ENCODE peak calls at places on chromosomes 5 and 9, in five cellular contexts. M, V, B, U and W are unnamed samples.

GRCh38 chr5:61283480-61283879 is 48.6 kb upstream of the ZSWIM6 start:
- DNase-seq in M (no peak), V (no peak), B (no peak), U (no peak), W (no peak)

GRCh38 chr5:14913141-14913540 is 41.6 kb upstream of the ANKH start:
- DNase-seq in M (no peak), V (no peak), B (no peak), U (no peak), W (no peak)

GRCh38 chr9:121322037-121322736 is 47.9 kb downstream of the STOM start:
- DNase-seq in M (no peak), V (no peak), B (no peak), U (peak), W (no peak)

GRCh38 chr5:6634327-6634713 is 1.1 kb downstream of the SRD5A1 start:
- DNase-seq in M (no peak), V (no peak), B (no peak), U (no peak), W (no peak)

GRCh38 chr9:3898371-3899218 is 372.8 kb upstream of the RFX3 start:
- DNase-seq in M (peak), V (no peak), B (no peak), U (no peak), W (no peak)

GRCh38 chr9:27367175-27367798 is 70.3 kb upstream of the EQTN start:
- DNase-seq in M (no peak), V (no peak), B (no peak), U (no peak), W (no peak)

GRCh38 chr5:174943785-174944184 is 219.4 kb downstream of the MSX2 start:
- DNase-seq in M (no peak), V (no peak), B (no peak), U (no peak), W (no peak)

GRCh38 chr5:68000805-68001204 is 214.8 kb upstream of the PIK3R1 start:
- DNase-seq in M (no peak), V (no peak), B (no peak), U (no peak), W (no peak)

GRCh38 chr9:110452227-110452801 is 114.7 kb upstream of the TXNDC8 start:
- DNase-seq in M (no peak), V (no peak), B (no peak), U (no peak), W (no peak)

GRCh38 chr5:42583322-42583721 is 160.1 kb downstream of the GHR start:
- DNase-seq in M (peak), V (peak), B (peak), U (no peak), W (no peak)

GRCh38 chr5:40481226-40481625 is 198.5 kb upstream of the PTGER4 start:
- DNase-seq in M (no peak), V (no peak), B (no peak), U (no peak), W (no peak)

GRCh38 chr5:34487202-34487879 is 168.8 kb upstream of the RAI14 start:
- DNase-seq in M (peak), V (no peak), B (peak), U (peak), W (no peak)

GRCh38 chr9:137433349-137433915 is 7.7 kb downstream of the ENTPD8 start:
- DNase-seq in M (no peak), V (no peak), B (no peak), U (no peak), W (no peak)

GRCh38 chr5:61662670-61663069 is 330.6 kb downstream of the ZSWIM6 start:
- DNase-seq in M (no peak), V (no peak), B (no peak), U (no peak), W (no peak)

GRCh38 chr5:13331585-13331984 is 612.9 kb downstream of the DNAH5 start:
- DNase-seq in M (no peak), V (no peak), B (no peak), U (no peak), W (no peak)

GRCh38 chr9:133374612-133375115 is 1.2 kb downstream of the SURF4 start:
- DNase-seq in M (no peak), V (no peak), B (no peak), U (no peak), W (no peak)

GRCh38 chr5:68122439-68122906 is 93.1 kb upstream of the PIK3R1 start:
- DNase-seq in M (peak), V (no peak), B (no peak), U (no peak), W (no peak)

GRCh38 chr5:124592891-124593290 is 153.5 kb downstream of the ZNF608 start:
- DNase-seq in M (no peak), V (no peak), B (no peak), U (no peak), W (no peak)

GRCh38 chr5:172869734-172870133 is 35.7 kb downstream of the ERGIC1 start:
- DNase-seq in M (no peak), V (no peak), B (no peak), U (no peak), W (no peak)

GRCh38 chr5:172870261-172870806 is 36.3 kb downstream of the ERGIC1 start:
- DNase-seq in M (peak), V (no peak), B (peak), U (no peak), W (no peak)

GRCh38 chr5:172868436-172868923 is 34.4 kb downstream of the ERGIC1 start:
- DNase-seq in M (no peak), V (no peak), B (no peak), U (no peak), W (no peak)

GRCh38 chr5:172867761-172868435 is 33.8 kb downstream of the ERGIC1 start:
- DNase-seq in M (no peak), V (no peak), B (no peak), U (no peak), W (no peak)

GRCh38 chr5:172868924-172869565 is 35.0 kb downstream of the ERGIC1 start:
- DNase-seq in M (peak), V (peak), B (peak), U (no peak), W (no peak)
- TF ChIP-seq CTCF in M (peak), V (peak), B (no peak), U (peak), W (no peak)

GRCh38 chr5:144798595-144798994 is 627.9 kb downstream of the KCTD16 start:
- DNase-seq in M (no peak), V (no peak), B (no peak), U (no peak), W (no peak)
- H3K27ac ChIP-seq in M (no peak), V (no peak), B (no peak), U (no peak), W (no peak)

GRCh38 chr5:112707187-112708179 is 30.2 kb upstream of the APC start:
- DNase-seq in M (peak), V (peak), B (peak), U (peak), W (peak)
- TF ChIP-seq CTCF in M (peak), V (no peak), B (no peak), U (no peak), W (no peak)

GRCh38 chr5:90947667-90948066 is 389.1 kb downstream of the ADGRV1 start:
- DNase-seq in M (no peak), V (no peak), B (no peak), U (no peak), W (no peak)
- H3K27ac ChIP-seq in M (no peak), V (no peak), B (no peak), U (no peak), W (no peak)

GRCh38 chr9:93826209-93826608 is 128.9 kb downstream of the BARX1 start:
- DNase-seq in M (no peak), V (no peak), B (no peak), U (no peak), W (peak)
- TF ChIP-seq CTCF in M (peak), V (peak), B (no peak), U (no peak), W (peak)

GRCh38 chr9:130681769-130682489 is 11.7 kb upstream of the EXOSC2 start:
- DNase-seq in M (no peak), V (no peak), B (peak), U (no peak), W (no peak)

GRCh38 chr9:130687615-130688014 is 6.0 kb upstream of the EXOSC2 start:
- DNase-seq in M (no peak), V (no peak), B (no peak), U (no peak), W (no peak)

GRCh38 chr9:130688070-130688469 is 5.5 kb upstream of the EXOSC2 start:
- DNase-seq in M (no peak), V (no peak), B (no peak), U (no peak), W (no peak)

GRCh38 chr9:130682490-130683121 is 11.0 kb upstream of the EXOSC2 start:
- DNase-seq in M (peak), V (peak), B (peak), U (no peak), W (peak)

DNA sequence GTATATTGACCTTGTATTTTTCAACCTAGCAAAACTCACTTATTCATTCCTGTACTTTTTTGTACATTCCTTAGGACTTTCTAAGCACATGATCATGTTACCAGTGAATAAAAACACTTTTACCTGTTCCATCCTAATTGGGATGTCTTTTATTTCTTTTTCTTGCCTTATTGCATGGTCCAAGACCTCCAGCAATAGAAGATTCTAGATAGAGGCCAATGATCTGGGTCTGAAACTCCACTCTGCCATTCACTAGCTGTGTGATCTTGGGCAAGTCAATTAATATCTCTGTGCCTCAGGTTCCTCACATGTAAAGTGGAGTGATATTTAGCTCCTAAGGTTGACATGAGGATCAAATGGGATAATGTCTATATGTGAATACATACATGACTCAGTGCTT is 8.5 kb upstream of the EXOSC2 start:
- DNase-seq in M (no peak), V (no peak), B (no peak), U (no peak), W (no peak)
- H3K27ac ChIP-seq in M (no peak), V (no peak), B (no peak), U (no peak), W (no peak)

GRCh38 chr9:18861599-18862546 is 171.1 kb downstream of the SAXO1 start:
- DNase-seq in M (no peak), V (peak), B (no peak), U (peak), W (no peak)
- TF ChIP-seq CTCF in M (no peak), V (no peak), B (no peak), U (peak), W (no peak)

GRCh38 chr9:84778537-84778936 is 109.0 kb downstream of the NTRK2 start:
- DNase-seq in M (no peak), V (no peak), B (no peak), U (no peak), W (no peak)
- H3K27ac ChIP-seq in M (no peak), V (no peak), B (no peak), U (no peak), W (no peak)

DNA sequence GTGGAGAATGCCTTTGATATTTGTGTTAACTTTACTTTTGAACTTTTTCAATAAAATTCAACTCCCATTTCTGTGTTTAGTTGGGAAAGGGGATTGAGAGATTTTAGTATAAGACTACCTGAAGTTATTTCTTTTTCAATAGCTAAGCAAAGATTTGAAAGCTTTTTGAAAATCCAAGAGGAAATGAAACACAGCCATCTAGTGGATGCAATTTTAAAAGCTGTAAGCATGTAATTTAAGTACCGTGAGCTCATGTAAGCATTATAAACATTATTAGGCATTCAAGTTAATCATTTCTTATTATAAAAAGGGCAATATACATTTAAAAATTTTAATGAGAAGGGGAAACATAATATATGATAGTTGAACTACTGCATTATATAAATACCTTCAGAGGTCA is 69.8 kb downstream of the CCDC171 start:
- DNase-seq in M (no peak), V (no peak), B (no peak), U (no peak), W (no peak)
- TF ChIP-seq CTCF in M (no peak), V (peak), B (peak), U (peak), W (no peak)

GRCh38 chr9:111467778-111468367 is 16.3 kb downstream of the ECPAS start:
- DNase-seq in M (no peak), V (no peak), B (no peak), U (no peak), W (no peak)
- H3K27ac ChIP-seq in M (no peak), V (no peak), B (peak), U (no peak), W (no peak)